ENCODE peak calls at places on chromosomes 3 and 15, in seven cellular contexts. One of them, this sample, is unnamed.

GRCh38 chr15:101451192-101451799 is 38.2 kb downstream of the PCSK6 start:
- DNase-seq in glutamatergic neuron: peak
- DNase-seq in HCT116: no peak
- DNase-seq in progenitor cell of endocrine pancreas: no peak
- DNase-seq in right atrium auricular region: no peak
- DNase-seq in AG04450: no peak
- DNase-seq in kidney: peak
- DNase-seq in this sample: no peak

GRCh38 chr3:135134717-135135116 is 339.7 kb downstream of the EPHB1 start:
- DNase-seq in AG04450: no peak
- DNase-seq in glutamatergic neuron: peak
- DNase-seq in HCT116: no peak
- DNase-seq in right atrium auricular region: no peak
- DNase-seq in kidney: no peak
- DNase-seq in progenitor cell of endocrine pancreas: no peak
- DNase-seq in this sample: no peak

GRCh38 chr15:50055333-50056278 is 63.4 kb downstream of the ATP8B4 start:
- DNase-seq in HCT116: no peak
- DNase-seq in AG04450: peak
- DNase-seq in progenitor cell of endocrine pancreas: no peak
- DNase-seq in right atrium auricular region: no peak
- DNase-seq in kidney: no peak
- DNase-seq in glutamatergic neuron: no peak
- DNase-seq in this sample: no peak

GRCh38 chr3:33652736-33653135 is 65.3 kb downstream of the CLASP2 start:
- DNase-seq in kidney: no peak
- DNase-seq in glutamatergic neuron: no peak
- DNase-seq in HCT116: no peak
- DNase-seq in progenitor cell of endocrine pancreas: no peak
- DNase-seq in right atrium auricular region: no peak
- DNase-seq in AG04450: no peak
- DNase-seq in this sample: no peak

GRCh38 chr15:58458076-58458475 is 26.3 kb downstream of the LIPC start:
- DNase-seq in progenitor cell of endocrine pancreas: no peak
- DNase-seq in AG04450: no peak
- DNase-seq in HCT116: no peak
- DNase-seq in right atrium auricular region: no peak
- DNase-seq in kidney: no peak
- DNase-seq in glutamatergic neuron: no peak
- DNase-seq in this sample: no peak

GRCh38 chr3:95613993-95614392 is 1200.4 kb upstream of the EPHA6 start:
- DNase-seq in right atrium auricular region: no peak
- DNase-seq in AG04450: no peak
- DNase-seq in kidney: no peak
- DNase-seq in progenitor cell of endocrine pancreas: no peak
- DNase-seq in HCT116: no peak
- DNase-seq in glutamatergic neuron: no peak
- DNase-seq in this sample: no peak

GRCh38 chr3:183182732-183183610 is 20.4 kb upstream of the LAMP3 start:
- DNase-seq in glutamatergic neuron: no peak
- DNase-seq in kidney: no peak
- DNase-seq in progenitor cell of endocrine pancreas: no peak
- DNase-seq in AG04450: no peak
- DNase-seq in right atrium auricular region: peak
- DNase-seq in HCT116: no peak
- DNase-seq in this sample: no peak

GRCh38 chr3:17175187-17175839 is 290.6 kb downstream of the PLCL2 start:
- DNase-seq in right atrium auricular region: no peak
- DNase-seq in AG04450: peak
- DNase-seq in kidney: no peak
- DNase-seq in HCT116: no peak
- DNase-seq in progenitor cell of endocrine pancreas: no peak
- DNase-seq in glutamatergic neuron: no peak
- DNase-seq in this sample: no peak

GRCh38 chr3:36843065-36844051 is 79.0 kb upstream of the DCLK3 start:
- DNase-seq in HCT116: peak
- DNase-seq in progenitor cell of endocrine pancreas: peak
- DNase-seq in kidney: no peak
- DNase-seq in AG04450: no peak
- DNase-seq in right atrium auricular region: no peak
- DNase-seq in glutamatergic neuron: peak
- DNase-seq in this sample: peak

GRCh38 chr3:89314454-89314853 is 207.0 kb downstream of the EPHA3 start:
- DNase-seq in HCT116: no peak
- DNase-seq in right atrium auricular region: no peak
- DNase-seq in glutamatergic neuron: peak
- DNase-seq in progenitor cell of endocrine pancreas: no peak
- DNase-seq in kidney: no peak
- DNase-seq in AG04450: no peak
- DNase-seq in this sample: no peak

GRCh38 chr3:63814300-63814699 is 4.8 kb upstream of the C3orf49 start:
- DNase-seq in AG04450: no peak
- DNase-seq in HCT116: no peak
- DNase-seq in right atrium auricular region: no peak
- DNase-seq in glutamatergic neuron: no peak
- DNase-seq in kidney: no peak
- DNase-seq in progenitor cell of endocrine pancreas: no peak
- DNase-seq in this sample: no peak

GRCh38 chr3:44418549-44418948 is 58.9 kb downstream of the ZNF445 start:
- DNase-seq in right atrium auricular region: no peak
- DNase-seq in AG04450: no peak
- DNase-seq in progenitor cell of endocrine pancreas: no peak
- DNase-seq in kidney: no peak
- DNase-seq in glutamatergic neuron: no peak
- DNase-seq in HCT116: peak
- DNase-seq in this sample: no peak

GRCh38 chr3:105598047-105598796 is 231.5 kb downstream of the ALCAM start:
- DNase-seq in AG04450: peak
- DNase-seq in glutamatergic neuron: no peak
- DNase-seq in right atrium auricular region: no peak
- DNase-seq in kidney: no peak
- DNase-seq in HCT116: peak
- DNase-seq in progenitor cell of endocrine pancreas: no peak
- DNase-seq in this sample: no peak

GRCh38 chr3:37580237-37580636 is 281.4 kb upstream of the CTDSPL start:
- DNase-seq in right atrium auricular region: peak
- DNase-seq in kidney: no peak
- DNase-seq in progenitor cell of endocrine pancreas: no peak
- DNase-seq in AG04450: no peak
- DNase-seq in HCT116: no peak
- DNase-seq in glutamatergic neuron: no peak
- DNase-seq in this sample: no peak

GRCh38 chr3:13704174-13704573 is 155.2 kb downstream of the FBLN2 start:
- DNase-seq in HCT116: no peak
- DNase-seq in right atrium auricular region: no peak
- DNase-seq in progenitor cell of endocrine pancreas: no peak
- DNase-seq in glutamatergic neuron: no peak
- DNase-seq in AG04450: no peak
- DNase-seq in kidney: no peak
- DNase-seq in this sample: no peak

GRCh38 chr3:193673845-193674244 is 80.8 kb downstream of the OPA1 start:
- DNase-seq in kidney: no peak
- DNase-seq in right atrium auricular region: no peak
- DNase-seq in progenitor cell of endocrine pancreas: no peak
- DNase-seq in HCT116: no peak
- DNase-seq in glutamatergic neuron: peak
- DNase-seq in AG04450: no peak
- DNase-seq in this sample: peak
- TF ChIP-seq CTCF in kidney: no peak
- TF ChIP-seq CTCF in right atrium auricular region: no peak
- TF ChIP-seq CTCF in progenitor cell of endocrine pancreas: peak
- TF ChIP-seq CTCF in HCT116: no peak
- TF ChIP-seq CTCF in glutamatergic neuron: no peak
- TF ChIP-seq CTCF in AG04450: no peak
- TF ChIP-seq CTCF in this sample: peak

GRCh38 chr15:89231832-89232231 is 10.5 kb upstream of the RLBP1 start:
- DNase-seq in progenitor cell of endocrine pancreas: no peak
- DNase-seq in kidney: no peak
- DNase-seq in HCT116: no peak
- DNase-seq in glutamatergic neuron: no peak
- DNase-seq in AG04450: no peak
- DNase-seq in right atrium auricular region: no peak
- DNase-seq in this sample: no peak

GRCh38 chr15:89225588-89225987 is 4.2 kb upstream of the RLBP1 start:
- DNase-seq in glutamatergic neuron: no peak
- DNase-seq in right atrium auricular region: no peak
- DNase-seq in AG04450: no peak
- DNase-seq in HCT116: no peak
- DNase-seq in kidney: no peak
- DNase-seq in progenitor cell of endocrine pancreas: no peak
- DNase-seq in this sample: no peak

GRCh38 chr15:89227425-89227824 is 6.0 kb upstream of the RLBP1 start:
- DNase-seq in right atrium auricular region: no peak
- DNase-seq in HCT116: no peak
- DNase-seq in glutamatergic neuron: no peak
- DNase-seq in progenitor cell of endocrine pancreas: no peak
- DNase-seq in AG04450: no peak
- DNase-seq in kidney: no peak
- DNase-seq in this sample: no peak

GRCh38 chr15:89226359-89227221 is 5.2 kb upstream of the RLBP1 start:
- DNase-seq in AG04450: no peak
- DNase-seq in right atrium auricular region: no peak
- DNase-seq in glutamatergic neuron: no peak
- DNase-seq in progenitor cell of endocrine pancreas: no peak
- DNase-seq in HCT116: no peak
- DNase-seq in kidney: no peak
- DNase-seq in this sample: no peak

GRCh38 chr15:89230277-89230676 is 8.9 kb upstream of the RLBP1 start:
- DNase-seq in AG04450: no peak
- DNase-seq in progenitor cell of endocrine pancreas: no peak
- DNase-seq in HCT116: no peak
- DNase-seq in right atrium auricular region: no peak
- DNase-seq in glutamatergic neuron: no peak
- DNase-seq in kidney: no peak
- DNase-seq in this sample: no peak
- TF ChIP-seq CTCF in AG04450: peak
- TF ChIP-seq CTCF in progenitor cell of endocrine pancreas: no peak
- TF ChIP-seq CTCF in HCT116: peak
- TF ChIP-seq CTCF in right atrium auricular region: no peak
- TF ChIP-seq CTCF in glutamatergic neuron: no peak
- TF ChIP-seq CTCF in kidney: no peak
- TF ChIP-seq CTCF in this sample: no peak

GRCh38 chr15:73374599-73374998 is 5.8 kb upstream of the HCN4 start:
- DNase-seq in AG04450: no peak
- DNase-seq in kidney: no peak
- DNase-seq in right atrium auricular region: peak
- DNase-seq in glutamatergic neuron: no peak
- DNase-seq in progenitor cell of endocrine pancreas: no peak
- DNase-seq in HCT116: no peak
- DNase-seq in this sample: no peak
- TF ChIP-seq CTCF in AG04450: no peak
- TF ChIP-seq CTCF in kidney: no peak
- TF ChIP-seq CTCF in right atrium auricular region: no peak
- TF ChIP-seq CTCF in glutamatergic neuron: no peak
- TF ChIP-seq CTCF in progenitor cell of endocrine pancreas: no peak
- TF ChIP-seq CTCF in HCT116: no peak
- TF ChIP-seq CTCF in this sample: no peak

GRCh38 chr3:113890256-113890900 is 51.8 kb downstream of the GRAMD1C start:
- DNase-seq in glutamatergic neuron: no peak
- DNase-seq in right atrium auricular region: no peak
- DNase-seq in AG04450: no peak
- DNase-seq in kidney: no peak
- DNase-seq in progenitor cell of endocrine pancreas: no peak
- DNase-seq in HCT116: no peak
- DNase-seq in this sample: no peak
- TF ChIP-seq CTCF in glutamatergic neuron: no peak
- TF ChIP-seq CTCF in right atrium auricular region: no peak
- TF ChIP-seq CTCF in AG04450: no peak
- TF ChIP-seq CTCF in kidney: peak
- TF ChIP-seq CTCF in progenitor cell of endocrine pancreas: no peak
- TF ChIP-seq CTCF in HCT116: no peak
- TF ChIP-seq CTCF in this sample: no peak

This sample was measured in neural crest cell.